ENCODE peak calls at places on chromosomes 4 and X, in eight cellular contexts. K is amniotic stem cell; H is Kasumi-1; L is effector CD8-positive, alpha-beta T cell; X is T-cell; B is posterior vena cava; E is islet precursor cell; V is mesenteric fat pad. Y is an unnamed sample.

GRCh38 chr4:11214281-11214680 is 214.4 kb downstream of the HS3ST1 start:
- DNase-seq in K (no peak), H (no peak), L (no peak), X (no peak), B (no peak), E (no peak), V (no peak), Y (no peak)

GRCh38 chr4:41360214-41360910 is 103.6 kb downstream of the UCHL1 start:
- DNase-seq in K (no peak), H (peak), L (no peak), X (no peak), B (peak), E (peak), V (no peak), Y (peak)

GRCh38 chrX:40950546-40950945 is 134.7 kb upstream of the USP9X start:
- DNase-seq in K (no peak), H (no peak), L (no peak), X (no peak), B (no peak), E (no peak), V (no peak), Y (peak)

GRCh38 chr4:184792950-184793555 is 32.7 kb downstream of the ACSL1 start:
- DNase-seq in K (peak), H (peak), L (no peak), X (no peak), B (no peak), E (peak), V (no peak), Y (no peak)

GRCh38 chrX:154327026-154327820 is 31.6 kb downstream of the TKTL1 start:
- DNase-seq in K (no peak), H (no peak), L (no peak), X (no peak), B (no peak), E (no peak), V (no peak), Y (no peak)

GRCh38 chrX:133089411-133089810 is 7.5 kb downstream of the USP26 start:
- DNase-seq in K (no peak), H (no peak), L (no peak), X (no peak), B (no peak), E (no peak), V (no peak), Y (no peak)

GRCh38 chr4:4858527-4858926 is 938 bp upstream of the MSX1 start:
- DNase-seq in K (no peak), H (no peak), L (no peak), X (no peak), B (peak), E (peak), V (no peak), Y (peak)

GRCh38 chr4:8110071-8110986 is 48.3 kb downstream of the ABLIM2 start:
- DNase-seq in K (no peak), H (peak), L (no peak), X (no peak), B (no peak), E (peak), V (no peak), Y (peak)

GRCh38 chr4:87805971-87806370 is 6.6 kb downstream of the IBSP start:
- DNase-seq in K (no peak), H (no peak), L (no peak), X (no peak), B (no peak), E (no peak), V (no peak), Y (no peak)

GRCh38 chr4:112175840-112176239 is 30.6 kb downstream of the FAM241A start:
- DNase-seq in K (no peak), H (no peak), L (no peak), X (no peak), B (no peak), E (no peak), V (no peak), Y (no peak)

GRCh38 chr4:25377572-25377882 is 464 bp downstream of the ANAPC4 start:
- DNase-seq in K (no peak), H (peak), L (no peak), X (no peak), B (no peak), E (no peak), V (no peak), Y (no peak)

GRCh38 chr4:140326395-140326993 is 47.0 kb upstream of the SCOC start:
- DNase-seq in K (peak), H (peak), L (no peak), X (no peak), B (no peak), E (no peak), V (no peak), Y (peak)

GRCh38 chr4:34157546-34157945 is 2086.8 kb downstream of the ARAP2 start:
- DNase-seq in K (no peak), H (no peak), L (no peak), X (no peak), B (no peak), E (no peak), V (no peak), Y (no peak)

GRCh38 chr4:53917719-53918118 is 146.7 kb downstream of the CHIC2 start:
- DNase-seq in K (no peak), H (no peak), L (no peak), X (no peak), B (no peak), E (no peak), V (no peak), Y (no peak)

GRCh38 chr4:182413550-182413949 is 170.3 kb downstream of the TENM3 start:
- DNase-seq in K (no peak), H (no peak), L (no peak), X (no peak), B (no peak), E (no peak), V (no peak), Y (peak)

GRCh38 chr4:123892997-123893745 is 496.6 kb downstream of the SPRY1 start:
- DNase-seq in K (no peak), H (no peak), L (no peak), X (no peak), B (no peak), E (no peak), V (no peak), Y (peak)

GRCh38 chr4:3323071-3323481 is 30.3 kb downstream of the RGS12 start:
- DNase-seq in K (no peak), H (no peak), L (no peak), X (no peak), B (no peak), E (peak), V (peak), Y (no peak)

GRCh38 chrX:17030092-17030491 is 83.6 kb downstream of the REPS2 start:
- DNase-seq in K (no peak), H (peak), L (no peak), X (no peak), B (no peak), E (no peak), V (no peak), Y (no peak)

GRCh38 chr4:140837742-140838141 is 81.6 kb upstream of the TBC1D9 start:
- DNase-seq in K (no peak), H (peak), L (no peak), X (no peak), B (no peak), E (no peak), V (no peak), Y (no peak)

GRCh38 chr4:7807351-7807921 is 132.2 kb downstream of the AFAP1 start:
- DNase-seq in K (no peak), H (peak), L (no peak), X (no peak), B (no peak), E (peak), V (peak), Y (no peak)

GRCh38 chrX:46279925-46280313 is 265.3 kb downstream of the ZNF674 start:
- DNase-seq in K (no peak), H (peak), L (no peak), X (no peak), B (no peak), E (no peak), V (no peak), Y (no peak)

GRCh38 chr4:39998659-39999345 is 21.1 kb upstream of the PDS5A start:
- DNase-seq in K (no peak), H (no peak), L (no peak), X (no peak), B (no peak), E (no peak), V (no peak), Y (peak)

GRCh38 chr4:53043900-53044650 is 182.0 kb downstream of the RASL11B start:
- DNase-seq in K (no peak), H (no peak), L (no peak), X (no peak), B (no peak), E (no peak), V (no peak), Y (no peak)

GRCh38 chr4:155491336-155492131 is 114.8 kb upstream of the MAP9 start:
- DNase-seq in K (no peak), H (no peak), L (no peak), X (no peak), B (no peak), E (no peak), V (no peak), Y (no peak)

GRCh38 chr4:164937576-164938270 is 39.7 kb downstream of the TRIM61 start:
- DNase-seq in K (no peak), H (peak), L (no peak), X (no peak), B (no peak), E (no peak), V (no peak), Y (peak)

GRCh38 chr4:99305638-99306380 is 15.0 kb upstream of the ADH1A start:
- DNase-seq in K (no peak), H (no peak), L (no peak), X (no peak), B (no peak), E (no peak), V (no peak), Y (no peak)

GRCh38 chr4:7910721-7911015 is 29.0 kb downstream of the AFAP1 start:
- DNase-seq in K (no peak), H (no peak), L (no peak), X (no peak), B (no peak), E (no peak), V (no peak), Y (no peak)

GRCh38 chr4:8699063-8699385 is 106.5 kb downstream of the CPZ start:
- DNase-seq in K (no peak), H (no peak), L (no peak), X (no peak), B (no peak), E (peak), V (no peak), Y (no peak)

GRCh38 chr4:94345267-94345666 is 2.6 kb upstream of the HPGDS start:
- DNase-seq in K (no peak), H (peak), L (no peak), X (no peak), B (no peak), E (no peak), V (no peak), Y (no peak)

GRCh38 chrX:103913356-103914020 is 48.9 kb upstream of the TMSB15B start:
- DNase-seq in K (no peak), H (no peak), L (no peak), X (no peak), B (no peak), E (peak), V (no peak), Y (peak)

Y was measured in mesendoderm.